ENCODE peak calls at places on chromosomes 7 and 10, in seven cellular contexts. S, Q, B, F, I, M and X are unnamed samples.

GRCh38 chr7:123208793-123209192 is 9.0 kb upstream of the SLC13A1 start:
- DNase-seq in S (no peak), Q (peak), B (peak), F (no peak), I (no peak), M (no peak), X (no peak)

GRCh38 chr10:124824507-124824906 is 22.9 kb downstream of the ABRAXAS2 start:
- DNase-seq in S (no peak), Q (no peak), B (no peak), F (no peak), I (no peak), M (no peak), X (no peak)

GRCh38 chr7:1925349-1925748 is 255.3 kb downstream of the ELFN1 start:
- DNase-seq in S (no peak), Q (no peak), B (no peak), F (no peak), I (no peak), M (peak), X (peak)

GRCh38 chr10:6490594-6490993 is 89.5 kb downstream of the PRKCQ start:
- DNase-seq in S (no peak), Q (no peak), B (no peak), F (no peak), I (no peak), M (no peak), X (no peak)

GRCh38 chr7:137025469-137026175 is 157.2 kb downstream of the CHRM2 start:
- DNase-seq in S (no peak), Q (no peak), B (no peak), F (peak), I (peak), M (no peak), X (no peak)

GRCh38 chr7:152081088-152081487 is 55.6 kb downstream of the GALNT11 start:
- DNase-seq in S (no peak), Q (no peak), B (no peak), F (peak), I (no peak), M (no peak), X (no peak)

GRCh38 chr10:27252267-27253000 is 11.8 kb upstream of the ACBD5 start:
- DNase-seq in S (peak), Q (peak), B (no peak), F (peak), I (no peak), M (peak), X (peak)

GRCh38 chr7:95723583-95724180 is 48.7 kb upstream of the DYNC1I1 start:
- DNase-seq in S (peak), Q (peak), B (peak), F (peak), I (no peak), M (peak), X (no peak)

GRCh38 chr10:29395409-29395808 is 106.5 kb downstream of the LYZL1 start:
- DNase-seq in S (no peak), Q (no peak), B (no peak), F (no peak), I (no peak), M (no peak), X (no peak)

GRCh38 chr10:24681476-24682088 is 42.1 kb downstream of the ARHGAP21 start:
- DNase-seq in S (no peak), Q (peak), B (peak), F (no peak), I (no peak), M (no peak), X (no peak)

GRCh38 chr10:29841724-29842649 is 207.2 kb upstream of the SVIL start:
- DNase-seq in S (peak), Q (peak), B (no peak), F (no peak), I (no peak), M (peak), X (no peak)

GRCh38 chr10:29067161-29067560 is 221.7 kb upstream of the LYZL1 start:
- DNase-seq in S (no peak), Q (no peak), B (no peak), F (peak), I (no peak), M (no peak), X (no peak)

GRCh38 chr10:28054211-28054888 is 55.5 kb upstream of the ODAD2 start:
- DNase-seq in S (no peak), Q (no peak), B (no peak), F (peak), I (peak), M (no peak), X (no peak)

GRCh38 chr10:113583561-113583960 is 30.7 kb downstream of the HABP2 start:
- DNase-seq in S (no peak), Q (no peak), B (no peak), F (no peak), I (no peak), M (no peak), X (no peak)

GRCh38 chr7:47720141-47720906 is 138.4 kb upstream of the TNS3 start:
- DNase-seq in S (no peak), Q (no peak), B (no peak), F (peak), I (no peak), M (no peak), X (no peak)

GRCh38 chr10:60140681-60141632 is 234.6 kb upstream of the CCDC6 start:
- DNase-seq in S (peak), Q (peak), B (peak), F (no peak), I (no peak), M (peak), X (no peak)

GRCh38 chr10:2886662-2887061 is 180.7 kb upstream of the PFKP start:
- DNase-seq in S (no peak), Q (no peak), B (no peak), F (no peak), I (peak), M (no peak), X (no peak)

GRCh38 chr10:13716161-13717071 is 129.7 kb downstream of the PRPF18 start:
- DNase-seq in S (no peak), Q (no peak), B (no peak), F (peak), I (peak), M (no peak), X (no peak)